ENCODE peak calls at places on chromosomes 16 and 17, in four cellular contexts. X is activated naive CD4-positive, alpha-beta T cell; A is NCI-H2171; F is T-helper 1 cell. T is an unnamed sample.

GRCh38 chr17:67689534-67690177 is 28.1 kb upstream of the NOL11 start:
- DNase-seq in X (peak), A (peak), F (no peak), T (peak)

GRCh38 chr17:50304781-50305404 is 30.6 kb downstream of the TMEM92 start:
- DNase-seq in X (no peak), A (peak), F (no peak), T (no peak)

GRCh38 chr17:50100921-50101345 is 5.8 kb downstream of the PDK2 start:
- DNase-seq in X (no peak), A (peak), F (no peak), T (peak)

GRCh38 chr16:81238296-81239011 is at the start of gene BCO1:
- DNase-seq in X (no peak), A (peak), F (no peak), T (peak)

GRCh38 chr17:81277421-81277820 is 17.7 kb downstream of the SLC38A10 start:
- DNase-seq in X (no peak), A (no peak), F (no peak), T (no peak)

GRCh38 chr17:27473748-27474609 is 17.7 kb downstream of the KSR1 start:
- DNase-seq in X (no peak), A (no peak), F (peak), T (peak)

GRCh38 chr16:2470603-2471015 is 488 bp upstream of the NTN3 start:
- DNase-seq in X (no peak), A (peak), F (no peak), T (no peak)

GRCh38 chr16:78227855-78228254 is 128.4 kb downstream of the WWOX start:
- DNase-seq in X (no peak), A (peak), F (no peak), T (no peak)

GRCh38 chr17:16398270-16399267 is 16.8 kb upstream of the TRPV2 start:
- DNase-seq in X (no peak), A (peak), F (no peak), T (peak)

GRCh38 chr17:55576237-55576998 is 65.2 kb upstream of the SMIM36 start:
- DNase-seq in X (no peak), A (no peak), F (no peak), T (peak)

GRCh38 chr17:80095844-80096475 is 5.4 kb upstream of the GAA start:
- DNase-seq in X (no peak), A (no peak), F (no peak), T (no peak)

GRCh38 chr16:69712277-69712676 is 14.1 kb downstream of the NQO1 start:
- DNase-seq in X (no peak), A (no peak), F (no peak), T (no peak)

GRCh38 chr17:29071303-29071702 is 28.4 kb downstream of the PIPOX start:
- DNase-seq in X (no peak), A (no peak), F (no peak), T (no peak)

GRCh38 chr17:4934173-4934979 is 2.3 kb downstream of the GP1BA start:
- DNase-seq in X (no peak), A (no peak), F (no peak), T (peak)

GRCh38 chr17:16989953-16990860 is 18.3 kb upstream of the TNFRSF13B start:
- DNase-seq in X (no peak), A (no peak), F (no peak), T (peak)

GRCh38 chr17:17044846-17045561 is 2.7 kb downstream of the MPRIP start:
- DNase-seq in X (no peak), A (no peak), F (no peak), T (peak)

GRCh38 chr16:68290455-68290854 is 20.3 kb downstream of the SLC7A6OS start:
- DNase-seq in X (no peak), A (no peak), F (no peak), T (no peak)

GRCh38 chr16:19607610-19608280 is 52.2 kb downstream of the VPS35L start:
- DNase-seq in X (no peak), A (no peak), F (no peak), T (peak)

GRCh38 chr16:54568897-54569807 is 282.6 kb upstream of the IRX3 start:
- DNase-seq in X (no peak), A (no peak), F (no peak), T (no peak)

GRCh38 chr17:37796081-37796480 is 51.2 kb upstream of the HNF1B start:
- DNase-seq in X (no peak), A (no peak), F (no peak), T (no peak)

GRCh38 chr16:27330542-27330941 is 16.8 kb downstream of the IL4R start:
- DNase-seq in X (no peak), A (no peak), F (no peak), T (peak)

GRCh38 chr16:81500833-81501521 is 56.4 kb downstream of the CMIP start:
- DNase-seq in X (no peak), A (no peak), F (no peak), T (no peak)

GRCh38 chr17:79047291-79047920 is 23.4 kb downstream of the C1QTNF1 start:
- DNase-seq in X (no peak), A (no peak), F (no peak), T (no peak)

GRCh38 chr16:27759301-27759871 is 209.4 kb downstream of the KATNIP start:
- DNase-seq in X (no peak), A (no peak), F (no peak), T (peak)

GRCh38 chr17:72492941-72493340 is 372.1 kb downstream of the SOX9 start:
- DNase-seq in X (no peak), A (no peak), F (no peak), T (no peak)

GRCh38 chr17:80877095-80877828 is 114.4 kb upstream of the CHMP6 start:
- DNase-seq in X (no peak), A (no peak), F (no peak), T (no peak)

GRCh38 chr17:81396722-81397313 is 1.6 kb downstream of the BAHCC1 start:
- DNase-seq in X (no peak), A (peak), F (no peak), T (peak)

T was measured in kidney tubule cell.